ENCODE peak calls at places on chromosomes 11 and 22, in seven cellular contexts. One of them, this sample, is unnamed.
A peak's percentile ranks its signal among the peaks of the same experiment; 100 is the strongest.

GRCh38 chr11:70322653-70323052 is 52.2 kb downstream of the PPFIA1 start:
- DNase-seq in CD8-positive, alpha-beta memory T cell: no peak
- DNase-seq in tibial artery: no peak
- DNase-seq in upper lobe of right lung: no peak
- DNase-seq in esophagus squamous epithelium: no peak
- DNase-seq in IMR-90: no peak
- DNase-seq in fibroblast of lung: no peak
- DNase-seq in this sample: no peak

GRCh38 chr11:134412508-134413333 is 679 bp upstream of the B3GAT1 start:
- DNase-seq in CD8-positive, alpha-beta memory T cell: no peak
- DNase-seq in tibial artery: no peak
- DNase-seq in upper lobe of right lung: no peak
- DNase-seq in esophagus squamous epithelium: no peak
- DNase-seq in IMR-90: no peak
- DNase-seq in fibroblast of lung: no peak
- DNase-seq in this sample: no peak

GRCh38 chr11:72552399-72552910 is 118.1 kb upstream of the CLPB start:
- DNase-seq in CD8-positive, alpha-beta memory T cell: no peak
- DNase-seq in tibial artery: no peak
- DNase-seq in upper lobe of right lung: no peak
- DNase-seq in esophagus squamous epithelium: no peak
- DNase-seq in IMR-90: no peak
- DNase-seq in fibroblast of lung: no peak
- DNase-seq in this sample: no peak

GRCh38 chr22:24087071-24087795 is 76.1 kb downstream of the CABIN1 start:
- DNase-seq in CD8-positive, alpha-beta memory T cell: no peak
- DNase-seq in tibial artery: no peak
- DNase-seq in upper lobe of right lung: peak; percentile 46
- DNase-seq in esophagus squamous epithelium: no peak
- DNase-seq in IMR-90: no peak
- DNase-seq in fibroblast of lung: no peak
- DNase-seq in this sample: no peak

GRCh38 chr22:37256075-37256726 is 12.1 kb upstream of the RAC2 start:
- DNase-seq in CD8-positive, alpha-beta memory T cell: no peak
- DNase-seq in tibial artery: no peak
- DNase-seq in upper lobe of right lung: peak; percentile 55
- DNase-seq in esophagus squamous epithelium: no peak
- DNase-seq in IMR-90: no peak
- DNase-seq in fibroblast of lung: no peak
- DNase-seq in this sample: no peak

GRCh38 chr11:117226388-117227385 is 5.2 kb downstream of the PCSK7 start:
- DNase-seq in CD8-positive, alpha-beta memory T cell: peak; percentile 65
- DNase-seq in tibial artery: no peak
- DNase-seq in upper lobe of right lung: no peak
- DNase-seq in esophagus squamous epithelium: no peak
- DNase-seq in IMR-90: peak; percentile 78
- DNase-seq in fibroblast of lung: peak; percentile 82
- DNase-seq in this sample: no peak

GRCh38 chr22:24066872-24067271 is 55.8 kb downstream of the CABIN1 start:
- DNase-seq in CD8-positive, alpha-beta memory T cell: no peak
- DNase-seq in tibial artery: no peak
- DNase-seq in upper lobe of right lung: peak; percentile 52
- DNase-seq in esophagus squamous epithelium: no peak
- DNase-seq in IMR-90: no peak
- DNase-seq in fibroblast of lung: no peak
- DNase-seq in this sample: no peak

GRCh38 chr22:35477911-35478582 is 62.6 kb upstream of the RASD2 start:
- DNase-seq in CD8-positive, alpha-beta memory T cell: no peak
- DNase-seq in tibial artery: peak; percentile 48
- DNase-seq in upper lobe of right lung: no peak
- DNase-seq in esophagus squamous epithelium: no peak
- DNase-seq in IMR-90: peak; percentile 91
- DNase-seq in fibroblast of lung: peak; percentile 92
- DNase-seq in this sample: peak; percentile 50

GRCh38 chr11:76419896-76420295 is 24.9 kb upstream of the EMSY start:
- DNase-seq in CD8-positive, alpha-beta memory T cell: no peak
- DNase-seq in tibial artery: no peak
- DNase-seq in upper lobe of right lung: no peak
- DNase-seq in esophagus squamous epithelium: no peak
- DNase-seq in IMR-90: no peak
- DNase-seq in fibroblast of lung: no peak
- DNase-seq in this sample: no peak

GRCh38 chr22:22881116-22882032 is 6.2 kb upstream of the IGLL5 start:
- DNase-seq in CD8-positive, alpha-beta memory T cell: no peak
- DNase-seq in tibial artery: no peak
- DNase-seq in upper lobe of right lung: no peak
- DNase-seq in esophagus squamous epithelium: no peak
- DNase-seq in IMR-90: no peak
- DNase-seq in fibroblast of lung: no peak
- DNase-seq in this sample: no peak

GRCh38 chr11:34379081-34379480 is 21.3 kb upstream of the ABTB2 start:
- DNase-seq in CD8-positive, alpha-beta memory T cell: no peak
- DNase-seq in tibial artery: no peak
- DNase-seq in upper lobe of right lung: no peak
- DNase-seq in esophagus squamous epithelium: no peak
- DNase-seq in IMR-90: peak; percentile 36
- DNase-seq in fibroblast of lung: peak; percentile 31
- DNase-seq in this sample: no peak

GRCh38 chr11:115132829-115133228 is 371.4 kb downstream of the CADM1 start:
- DNase-seq in CD8-positive, alpha-beta memory T cell: no peak
- DNase-seq in tibial artery: no peak
- DNase-seq in upper lobe of right lung: no peak
- DNase-seq in esophagus squamous epithelium: no peak
- DNase-seq in IMR-90: no peak
- DNase-seq in fibroblast of lung: no peak
- DNase-seq in this sample: no peak

GRCh38 chr11:6655790-6656580 is at the start of gene DCHS1:
- DNase-seq in CD8-positive, alpha-beta memory T cell: no peak
- DNase-seq in tibial artery: no peak
- DNase-seq in upper lobe of right lung: no peak
- DNase-seq in esophagus squamous epithelium: no peak
- DNase-seq in IMR-90: no peak
- DNase-seq in fibroblast of lung: no peak
- DNase-seq in this sample: peak; percentile 60

GRCh38 chr11:34840736-34841386 is 75.3 kb downstream of the APIP start:
- DNase-seq in CD8-positive, alpha-beta memory T cell: no peak
- DNase-seq in tibial artery: no peak
- DNase-seq in upper lobe of right lung: no peak
- DNase-seq in esophagus squamous epithelium: no peak
- DNase-seq in IMR-90: peak; percentile 13
- DNase-seq in fibroblast of lung: no peak
- DNase-seq in this sample: no peak

GRCh38 chr11:57471496-57471895 is 11.2 kb downstream of the RTN4RL2 start:
- DNase-seq in CD8-positive, alpha-beta memory T cell: no peak
- DNase-seq in tibial artery: no peak
- DNase-seq in upper lobe of right lung: no peak
- DNase-seq in esophagus squamous epithelium: no peak
- DNase-seq in IMR-90: no peak
- DNase-seq in fibroblast of lung: no peak
- DNase-seq in this sample: no peak

GRCh38 chr11:66863428-66864125 is 6.7 kb downstream of the LRFN4 start:
- DNase-seq in CD8-positive, alpha-beta memory T cell: no peak
- DNase-seq in tibial artery: no peak
- DNase-seq in upper lobe of right lung: no peak
- DNase-seq in esophagus squamous epithelium: no peak
- DNase-seq in IMR-90: no peak
- DNase-seq in fibroblast of lung: no peak
- DNase-seq in this sample: no peak

GRCh38 chr22:39997939-39998726 is 3.4 kb downstream of the FAM83F start:
- DNase-seq in CD8-positive, alpha-beta memory T cell: no peak
- DNase-seq in tibial artery: no peak
- DNase-seq in upper lobe of right lung: no peak
- DNase-seq in esophagus squamous epithelium: no peak
- DNase-seq in IMR-90: peak; percentile 36
- DNase-seq in fibroblast of lung: no peak
- DNase-seq in this sample: peak; percentile 17

GRCh38 chr22:47041201-47042115 is 279.0 kb downstream of the TBC1D22A start:
- DNase-seq in CD8-positive, alpha-beta memory T cell: no peak
- DNase-seq in tibial artery: no peak
- DNase-seq in upper lobe of right lung: peak; percentile 46
- DNase-seq in esophagus squamous epithelium: no peak
- DNase-seq in IMR-90: no peak
- DNase-seq in fibroblast of lung: no peak
- DNase-seq in this sample: no peak

GRCh38 chr11:87528752-87529151 is 491.0 kb downstream of the TMEM135 start:
- DNase-seq in CD8-positive, alpha-beta memory T cell: no peak
- DNase-seq in tibial artery: no peak
- DNase-seq in upper lobe of right lung: no peak
- DNase-seq in esophagus squamous epithelium: no peak
- DNase-seq in IMR-90: no peak
- DNase-seq in fibroblast of lung: no peak
- DNase-seq in this sample: no peak

GRCh38 chr11:119860561-119861094 is 131.6 kb upstream of the NECTIN1 start:
- DNase-seq in CD8-positive, alpha-beta memory T cell: no peak
- DNase-seq in tibial artery: no peak
- DNase-seq in upper lobe of right lung: no peak
- DNase-seq in esophagus squamous epithelium: no peak
- DNase-seq in IMR-90: no peak
- DNase-seq in fibroblast of lung: no peak
- DNase-seq in this sample: no peak

GRCh38 chr11:92693146-92693545 is 276.3 kb upstream of the MTNR1B start:
- DNase-seq in CD8-positive, alpha-beta memory T cell: no peak
- DNase-seq in tibial artery: no peak
- DNase-seq in upper lobe of right lung: no peak
- DNase-seq in esophagus squamous epithelium: no peak
- DNase-seq in IMR-90: peak; percentile 3
- DNase-seq in fibroblast of lung: no peak
- DNase-seq in this sample: no peak

GRCh38 chr11:123137496-123138270 is 57.4 kb downstream of the CLMP start:
- DNase-seq in CD8-positive, alpha-beta memory T cell: no peak
- DNase-seq in tibial artery: peak; percentile 83
- DNase-seq in upper lobe of right lung: peak; percentile 79
- DNase-seq in esophagus squamous epithelium: no peak
- DNase-seq in IMR-90: peak; percentile 75
- DNase-seq in fibroblast of lung: peak; percentile 88
- DNase-seq in this sample: peak; percentile 84

GRCh38 chr11:85779956-85780640 is 30.8 kb downstream of the SYTL2 start:
- DNase-seq in CD8-positive, alpha-beta memory T cell: no peak
- DNase-seq in tibial artery: no peak
- DNase-seq in upper lobe of right lung: no peak
- DNase-seq in esophagus squamous epithelium: no peak
- DNase-seq in IMR-90: peak; percentile 61
- DNase-seq in fibroblast of lung: no peak
- DNase-seq in this sample: no peak

GRCh38 chr11:2691355-2691761 is 8.4 kb downstream of the KCNQ1OT1 start:
- DNase-seq in CD8-positive, alpha-beta memory T cell: no peak
- DNase-seq in tibial artery: peak; percentile 2
- DNase-seq in upper lobe of right lung: no peak
- DNase-seq in esophagus squamous epithelium: no peak
- DNase-seq in IMR-90: no peak
- DNase-seq in fibroblast of lung: no peak
- DNase-seq in this sample: no peak
- H3K4me1 ChIP-seq in CD8-positive, alpha-beta memory T cell: no peaks in the 10 kb centered on the region
- H3K4me1 ChIP-seq in tibial artery: peaks cover 8% of the 10 kb centered on the region
- H3K4me1 ChIP-seq in upper lobe of right lung: peaks cover 35% of the 10 kb centered on the region
- H3K4me1 ChIP-seq in esophagus squamous epithelium: peaks cover 60% of the 10 kb centered on the region
- H3K4me1 ChIP-seq in IMR-90: peaks cover 3% of the 10 kb centered on the region
- H3K4me1 ChIP-seq in fibroblast of lung: no peaks in the 10 kb centered on the region
- H3K4me1 ChIP-seq in this sample: peaks cover 73% of the 10 kb centered on the region

GRCh38 chr22:49727881-49728563 is 99.7 kb downstream of the BRD1 start:
- DNase-seq in CD8-positive, alpha-beta memory T cell: no peak
- DNase-seq in tibial artery: no peak
- DNase-seq in upper lobe of right lung: peak; percentile 36
- DNase-seq in esophagus squamous epithelium: no peak
- DNase-seq in IMR-90: no peak
- DNase-seq in fibroblast of lung: no peak
- DNase-seq in this sample: no peak
- H3K4me1 ChIP-seq in CD8-positive, alpha-beta memory T cell: peaks cover 7% of the 10 kb centered on the region
- H3K4me1 ChIP-seq in tibial artery: no peaks in the 10 kb centered on the region
- H3K4me1 ChIP-seq in upper lobe of right lung: no peaks in the 10 kb centered on the region
- H3K4me1 ChIP-seq in esophagus squamous epithelium: peaks cover 13% of the 10 kb centered on the region
- H3K4me1 ChIP-seq in IMR-90: no peaks in the 10 kb centered on the region
- H3K4me1 ChIP-seq in fibroblast of lung: no peaks in the 10 kb centered on the region
- H3K4me1 ChIP-seq in this sample: peaks cover 14% of the 10 kb centered on the region

DNA sequence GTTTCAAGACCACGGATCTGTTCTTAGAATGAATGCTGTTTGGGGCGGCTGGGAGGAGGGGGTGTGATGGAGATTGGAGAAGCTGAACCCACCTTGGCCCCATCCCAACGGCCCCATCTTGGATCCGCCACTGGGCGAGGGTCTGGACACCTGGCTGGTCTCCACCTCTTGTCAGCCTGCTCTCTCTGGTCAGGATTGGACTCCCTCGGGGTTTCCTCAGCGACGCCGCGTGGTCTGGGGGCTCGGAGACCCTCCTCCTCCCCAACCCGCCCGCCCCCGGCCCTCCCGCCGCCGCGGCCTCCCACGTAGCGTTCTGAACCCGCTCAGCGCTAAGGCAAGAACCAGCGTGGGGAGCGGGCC is 4.3 kb upstream of the FLI1 start:
- DNase-seq in CD8-positive, alpha-beta memory T cell: no peak
- DNase-seq in tibial artery: no peak
- DNase-seq in upper lobe of right lung: no peak
- DNase-seq in esophagus squamous epithelium: no peak
- DNase-seq in IMR-90: no peak
- DNase-seq in fibroblast of lung: no peak
- DNase-seq in this sample: peak; percentile 17
- H3K4me1 ChIP-seq in CD8-positive, alpha-beta memory T cell: peaks cover 28% of the 10 kb centered on the region
- H3K4me1 ChIP-seq in tibial artery: peaks cover 64% of the 10 kb centered on the region
- H3K4me1 ChIP-seq in upper lobe of right lung: peaks cover 52% of the 10 kb centered on the region
- H3K4me1 ChIP-seq in esophagus squamous epithelium: peaks cover 92% of the 10 kb centered on the region
- H3K4me1 ChIP-seq in IMR-90: peaks cover 5% of the 10 kb centered on the region
- H3K4me1 ChIP-seq in fibroblast of lung: peaks cover 12% of the 10 kb centered on the region
- H3K4me1 ChIP-seq in this sample: peaks cover 15% of the 10 kb centered on the region

GRCh38 chr22:41966607-41967240 is 2.5 kb upstream of the SEPTIN3 start:
- DNase-seq in CD8-positive, alpha-beta memory T cell: no peak
- DNase-seq in tibial artery: peak; percentile 39
- DNase-seq in upper lobe of right lung: no peak
- DNase-seq in esophagus squamous epithelium: no peak
- DNase-seq in IMR-90: peak; percentile 88
- DNase-seq in fibroblast of lung: peak; percentile 88
- DNase-seq in this sample: no peak
- H3K4me1 ChIP-seq in CD8-positive, alpha-beta memory T cell: no peaks in the 10 kb centered on the region
- H3K4me1 ChIP-seq in tibial artery: no peaks in the 10 kb centered on the region
- H3K4me1 ChIP-seq in upper lobe of right lung: peaks cover 3% of the 10 kb centered on the region
- H3K4me1 ChIP-seq in esophagus squamous epithelium: peaks cover 4% of the 10 kb centered on the region
- H3K4me1 ChIP-seq in IMR-90: no peaks in the 10 kb centered on the region
- H3K4me1 ChIP-seq in fibroblast of lung: no peaks in the 10 kb centered on the region
- H3K4me1 ChIP-seq in this sample: no peaks in the 10 kb centered on the region

DNA sequence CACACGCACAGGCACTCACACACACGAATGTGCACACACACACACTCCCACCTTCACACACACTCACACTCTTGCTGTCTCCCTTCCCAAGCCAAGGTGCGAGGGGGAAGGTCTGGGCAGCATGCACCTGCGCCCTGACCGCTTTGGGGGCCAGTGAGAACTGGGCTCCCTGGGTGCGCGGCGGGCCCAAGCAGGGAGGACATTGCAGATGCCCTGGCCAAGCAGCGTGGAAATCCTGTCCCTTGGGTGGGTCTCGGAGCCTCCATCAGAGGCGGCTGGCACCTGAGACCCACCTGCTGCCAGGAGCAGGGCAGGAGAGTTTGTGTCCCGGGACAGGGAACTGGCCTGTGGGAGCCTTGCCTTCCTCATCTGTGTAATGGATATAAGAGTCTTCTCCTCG is 3.3 kb downstream of the CD81 start:
- DNase-seq in CD8-positive, alpha-beta memory T cell: no peak
- DNase-seq in tibial artery: no peak
- DNase-seq in upper lobe of right lung: no peak
- DNase-seq in esophagus squamous epithelium: no peak
- DNase-seq in IMR-90: no peak
- DNase-seq in fibroblast of lung: no peak
- DNase-seq in this sample: no peak
- H3K4me1 ChIP-seq in CD8-positive, alpha-beta memory T cell: peaks cover 50% of the 10 kb centered on the region
- H3K4me1 ChIP-seq in tibial artery: peaks cover 74% of the 10 kb centered on the region
- H3K4me1 ChIP-seq in upper lobe of right lung: peaks cover 60% of the 10 kb centered on the region
- H3K4me1 ChIP-seq in esophagus squamous epithelium: peaks cover 88% of the 10 kb centered on the region
- H3K4me1 ChIP-seq in IMR-90: peaks cover 36% of the 10 kb centered on the region
- H3K4me1 ChIP-seq in fibroblast of lung: peaks cover 42% of the 10 kb centered on the region
- H3K4me1 ChIP-seq in this sample: peaks cover 79% of the 10 kb centered on the region

GRCh38 chr22:32053165-32053755 is 10.2 kb downstream of the SLC5A1 start:
- DNase-seq in CD8-positive, alpha-beta memory T cell: no peak
- DNase-seq in tibial artery: no peak
- DNase-seq in upper lobe of right lung: no peak
- DNase-seq in esophagus squamous epithelium: no peak
- DNase-seq in IMR-90: no peak
- DNase-seq in fibroblast of lung: no peak
- DNase-seq in this sample: no peak
- H3K4me1 ChIP-seq in CD8-positive, alpha-beta memory T cell: peaks cover 9% of the 10 kb centered on the region
- H3K4me1 ChIP-seq in tibial artery: no peaks in the 10 kb centered on the region
- H3K4me1 ChIP-seq in upper lobe of right lung: no peaks in the 10 kb centered on the region
- H3K4me1 ChIP-seq in esophagus squamous epithelium: peaks cover 27% of the 10 kb centered on the region
- H3K4me1 ChIP-seq in IMR-90: no peaks in the 10 kb centered on the region
- H3K4me1 ChIP-seq in fibroblast of lung: no peaks in the 10 kb centered on the region
- H3K4me1 ChIP-seq in this sample: peaks cover 11% of the 10 kb centered on the region

This sample was measured in heart right ventricle.